ENCODE peak calls at places on chromosomes 3 and 15, in seven cellular contexts. J is adrenal gland, T is ovary, D is K562, H is heart left ventricle, F is breast epithelium, B is GM12891. N is an unnamed sample.

GRCh38 chr3:55000546-55000945 is 72.7 kb upstream of the LRTM1 start:
- DNase-seq in J (peak; percentile 84), T (no peak), D (no peak), H (peak; percentile 35), F (no peak), B (no peak), N (no peak)

GRCh38 chr3:151724846-151725562 is 8.7 kb upstream of the AADACL2 start:
- DNase-seq in J (no peak), T (no peak), D (no peak), H (no peak), F (no peak), B (no peak), N (no peak)

GRCh38 chr3:72977463-72977862 is 19.1 kb upstream of the PPP4R2 start:
- DNase-seq in J (no peak), T (no peak), D (no peak), H (no peak), F (no peak), B (no peak), N (no peak)

GRCh38 chr3:42702066-42702951 is at the start of gene HHATL:
- DNase-seq in J (peak; percentile 41), T (no peak), D (peak; percentile 23), H (peak; percentile 89), F (no peak), B (peak; percentile 14), N (no peak)

GRCh38 chr3:12193485-12194165 is 34.9 kb upstream of the TIMP4 start:
- DNase-seq in J (peak; percentile 73), T (no peak), D (peak; percentile 49), H (peak; percentile 59), F (no peak), B (no peak), N (no peak)

GRCh38 chr3:53796161-53796560 is 50.1 kb downstream of the CHDH start:
- DNase-seq in J (peak; percentile 96), T (no peak), D (no peak), H (peak; percentile 78), F (no peak), B (no peak), N (peak; percentile 54)

GRCh38 chr3:167602041-167602440 is 51.7 kb downstream of the WDR49 start:
- DNase-seq in J (no peak), T (no peak), D (no peak), H (no peak), F (no peak), B (no peak), N (no peak)

GRCh38 chr3:43674345-43675085 is 16.2 kb upstream of the ABHD5 start:
- DNase-seq in J (no peak), T (no peak), D (peak; percentile 51), H (no peak), F (no peak), B (no peak), N (no peak)

GRCh38 chr3:174775603-174776002 is 83.5 kb upstream of the NAALADL2 start:
- DNase-seq in J (no peak), T (no peak), D (no peak), H (peak; percentile 51), F (no peak), B (no peak), N (no peak)

GRCh38 chr15:26651909-26652308 is 121.0 kb downstream of the GABRB3 start:
- DNase-seq in J (no peak), T (no peak), D (no peak), H (no peak), F (no peak), B (no peak), N (no peak)

GRCh38 chr15:74411686-74412085 is 22.1 kb downstream of the SEMA7A start:
- DNase-seq in J (peak; percentile 55), T (no peak), D (no peak), H (no peak), F (no peak), B (no peak), N (no peak)
- TF ChIP-seq POLR2A in J (no peak), T (no peak), D (no peak), H (no peak), F (no peak), B (no peak), N (no peak)

DNA sequence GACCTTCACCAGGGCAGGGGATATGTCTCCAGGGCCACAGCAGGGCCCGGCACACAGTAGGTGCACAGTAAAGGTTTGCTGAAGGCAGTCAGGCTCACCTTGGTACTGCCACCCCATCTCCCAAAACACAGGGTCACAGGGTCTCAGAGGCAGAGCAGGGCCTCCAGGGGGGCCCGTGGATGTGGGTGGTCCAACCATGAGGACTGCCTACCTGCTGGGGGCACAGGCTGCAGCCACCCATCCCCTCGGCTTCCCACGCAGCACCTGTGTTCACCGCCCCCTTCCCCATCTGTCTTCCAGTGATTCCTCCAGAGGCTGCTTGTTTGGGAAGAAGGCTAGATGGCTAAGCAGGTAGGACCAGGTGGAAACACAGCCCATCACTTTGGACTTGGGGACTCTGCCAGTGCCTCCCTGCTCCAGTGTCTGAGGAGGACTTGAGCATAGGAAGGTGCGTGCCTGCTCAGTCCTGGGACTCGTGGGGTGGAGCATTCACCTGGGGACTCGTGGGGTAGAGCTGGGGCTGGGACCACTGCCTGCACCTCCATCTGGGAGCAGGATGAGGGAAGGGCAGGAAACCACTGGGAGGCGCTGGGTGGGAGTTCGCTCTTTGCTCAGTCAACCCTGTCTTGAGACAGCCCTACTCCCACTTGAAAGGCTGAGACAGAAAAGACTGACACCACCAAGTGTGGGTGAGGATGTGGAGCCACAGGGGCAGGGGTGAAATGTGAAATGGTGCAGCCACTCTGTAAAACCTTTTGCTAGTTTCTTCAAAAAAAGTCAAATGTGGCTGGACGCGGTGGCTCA is 18.8 kb upstream of the PLXND1 start:
- DNase-seq in J (peak; percentile 52), T (peak; percentile 32), D (no peak), H (peak; percentile 41), F (peak; percentile 18), B (peak; percentile 15), N (no peak)
- TF ChIP-seq POLR2A in J (no peak), T (no peak), D (no peak), H (no peak), F (no peak), B (no peak), N (no peak)

GRCh38 chr15:41827290-41827879 is 507 bp upstream of the JMJD7 start:
- DNase-seq in J (no peak), T (no peak), D (no peak), H (no peak), F (peak; percentile 37), B (no peak), N (no peak)

GRCh38 chr15:41828747-41829270 is 917 bp downstream of the JMJD7 start:
- DNase-seq in J (no peak), T (no peak), D (no peak), H (no peak), F (no peak), B (no peak), N (peak; percentile 48)

GRCh38 chr15:41829959-41830646 is 2.2 kb downstream of the JMJD7 start:
- DNase-seq in J (no peak), T (no peak), D (no peak), H (no peak), F (no peak), B (no peak), N (no peak)

GRCh38 chr15:41825572-41826535 is 2.0 kb upstream of the JMJD7 start:
- DNase-seq in J (no peak), T (no peak), D (no peak), H (no peak), F (no peak), B (no peak), N (no peak)

GRCh38 chr15:41827880-41828746 is at the start of gene JMJD7:
- DNase-seq in J (peak; percentile 96), T (peak; percentile 98), D (peak; percentile 90), H (peak; percentile 96), F (peak; percentile 85), B (peak; percentile 99), N (peak; percentile 96)
- TF ChIP-seq POLR2A in J (peak; percentile 88), T (peak; percentile 80), D (peak; percentile 82), H (peak; percentile 85), F (peak; percentile 43), B (no peak), N (peak; percentile 52)

GRCh38 chr3:160287666-160288065 is 62.4 kb downstream of the C3orf80 start:
- DNase-seq in J (no peak), T (no peak), D (no peak), H (no peak), F (no peak), B (no peak), N (no peak)
- TF ChIP-seq POLR2A in J (no peak), T (no peak), D (no peak), H (no peak), F (no peak), B (no peak), N (no peak)

DNA sequence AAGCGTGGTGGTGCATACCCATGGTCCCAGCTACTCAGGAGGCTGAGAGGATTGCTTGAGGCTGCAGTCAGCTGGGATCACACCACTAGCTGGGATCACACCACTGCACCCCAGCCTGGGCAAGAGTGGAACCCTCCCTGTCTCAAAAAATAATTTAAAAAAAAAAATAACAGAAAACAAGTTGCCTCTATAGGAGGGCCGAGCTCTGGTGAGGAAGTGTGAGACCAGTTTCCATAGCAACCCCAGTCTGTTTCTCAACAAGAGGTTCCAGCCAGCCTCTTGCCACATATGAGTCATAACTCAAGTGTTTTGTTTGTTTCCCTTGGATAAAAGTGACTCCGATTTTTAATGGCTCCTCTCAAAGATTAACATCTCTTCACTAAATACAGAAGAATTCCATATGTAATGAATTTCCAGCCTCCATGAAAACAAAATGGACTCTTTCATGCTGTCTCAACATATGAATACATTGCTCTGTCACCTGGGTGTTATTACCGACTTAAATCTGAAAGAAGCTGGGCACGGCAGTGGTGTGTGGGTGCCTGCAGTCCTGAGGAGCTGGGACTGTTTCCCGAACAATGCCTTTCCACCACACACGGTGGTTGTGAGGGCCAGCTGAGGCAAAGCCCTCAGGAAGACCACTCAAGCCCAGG is 19.7 kb downstream of the TMEM43 start:
- DNase-seq in J (peak; percentile 92), T (peak; percentile 51), D (peak; percentile 85), H (peak; percentile 61), F (peak; percentile 90), B (peak; percentile 85), N (peak; percentile 68)
- TF ChIP-seq POLR2A in J (peak; percentile 7), T (no peak), D (no peak), H (no peak), F (no peak), B (no peak), N (peak; percentile 22)

GRCh38 chr15:85583404-85584390 is 203.3 kb downstream of the AKAP13 start:
- DNase-seq in J (peak; percentile 63), T (no peak), D (no peak), H (peak; percentile 70), F (no peak), B (no peak), N (peak; percentile 35)
- TF ChIP-seq POLR2A in J (no peak), T (no peak), D (no peak), H (peak; percentile 29), F (no peak), B (no peak), N (no peak)

DNA sequence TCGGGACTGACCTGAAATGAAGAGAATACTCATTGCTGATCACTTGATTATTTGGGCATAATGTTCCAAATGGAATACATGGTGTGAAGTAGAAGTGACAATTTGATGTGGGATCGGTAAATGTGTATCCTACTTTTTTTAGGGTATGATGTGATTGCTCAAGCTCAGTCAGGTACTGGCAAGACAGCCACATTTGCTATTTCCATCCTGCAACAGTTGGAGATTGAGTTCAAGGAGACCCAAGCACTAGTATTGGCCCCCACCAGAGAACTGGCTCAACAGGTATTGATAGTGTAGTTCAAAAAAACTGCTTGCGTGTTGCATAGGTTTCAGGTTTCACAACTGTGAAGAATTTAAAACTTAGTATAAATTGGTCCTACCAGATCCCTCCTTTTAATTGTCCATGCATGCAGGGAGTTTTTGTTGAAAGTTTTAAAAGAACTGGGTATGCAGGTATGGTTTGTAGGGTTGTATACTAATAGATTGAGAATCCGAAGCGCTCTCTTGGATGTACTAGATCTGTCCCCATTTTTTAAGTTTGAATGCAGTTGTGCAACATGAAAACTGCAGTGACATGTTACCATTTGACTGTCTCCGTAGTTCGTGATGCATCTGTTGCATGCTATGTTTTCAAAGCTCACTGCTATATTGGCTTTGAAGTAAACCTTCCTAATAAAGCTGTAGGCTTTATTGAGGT is 1.6 kb downstream of the EIF4A2 start:
- DNase-seq in J (no peak), T (no peak), D (no peak), H (no peak), F (no peak), B (no peak), N (peak; percentile 56)
- TF ChIP-seq POLR2A in J (no peak), T (no peak), D (peak; percentile 15), H (no peak), F (no peak), B (no peak), N (no peak)